ENCODE peak calls at places on chromosome 21, in seven cellular contexts. H is SK-N-SH, J is neural progenitor cell, F is body of pancreas, I is HepG2, W is psoas muscle, B is colonic mucosa. Z is an unnamed sample. For H3K4me1, the result is how much of the 10 kb centered on the place peaks cover.

GRCh38 chr21:34881894-34882371 is 167.2 kb downstream of the RUNX1 start:
- DNase-seq in H (no peak), J (no peak), F (no peak), I (no peak), W (no peak), B (peak), Z (no peak)

GRCh38 chr21:38660333-38661295 is 145.1 kb upstream of the ETS2 start:
- DNase-seq in H (peak), J (peak), F (no peak), I (no peak), W (peak), B (peak), Z (no peak)

GRCh38 chr21:18550361-18550760 is 146.8 kb upstream of the TMPRSS15 start:
- DNase-seq in H (no peak), J (no peak), F (no peak), I (no peak), W (no peak), B (no peak), Z (no peak)

GRCh38 chr21:37373539-37373938 is 7.0 kb downstream of the DYRK1A start:
- DNase-seq in H (no peak), J (no peak), F (no peak), I (no peak), W (no peak), B (no peak), Z (no peak)

GRCh38 chr21:43578677-43579313 is 80.5 kb downstream of the HSF2BP start:
- DNase-seq in H (no peak), J (no peak), F (peak), I (no peak), W (no peak), B (no peak), Z (no peak)

GRCh38 chr21:34092241-34092921 is 19.0 kb downstream of the MRPS6 start:
- DNase-seq in H (no peak), J (no peak), F (no peak), I (no peak), W (no peak), B (no peak), Z (no peak)

GRCh38 chr21:23162213-23162946 is 2164.2 kb downstream of the NCAM2 start:
- DNase-seq in H (no peak), J (no peak), F (no peak), I (no peak), W (no peak), B (no peak), Z (no peak)

GRCh38 chr21:32392299-32392879 is 423 bp downstream of the URB1 start:
- DNase-seq in H (no peak), J (peak), F (no peak), I (no peak), W (no peak), B (no peak), Z (no peak)

GRCh38 chr21:35273331-35273730 is 224.2 kb upstream of the RUNX1 start:
- DNase-seq in H (no peak), J (peak), F (no peak), I (no peak), W (no peak), B (peak), Z (peak)

GRCh38 chr21:38538353-38538752 is 40.1 kb upstream of the ERG start:
- DNase-seq in H (no peak), J (no peak), F (no peak), I (no peak), W (no peak), B (peak), Z (peak)

GRCh38 chr21:38527737-38528136 is 29.5 kb upstream of the ERG start:
- DNase-seq in H (no peak), J (no peak), F (no peak), I (no peak), W (no peak), B (peak), Z (peak)

GRCh38 chr21:27466175-27466574 is 499.3 kb upstream of the ADAMTS5 start:
- DNase-seq in H (no peak), J (no peak), F (no peak), I (no peak), W (no peak), B (no peak), Z (no peak)

GRCh38 chr21:35020902-35021301 is 28.2 kb downstream of the RUNX1 start:
- DNase-seq in H (no peak), J (no peak), F (no peak), I (no peak), W (no peak), B (no peak), Z (no peak)

GRCh38 chr21:46431448-46431847 is 27.2 kb upstream of the DIP2A start:
- DNase-seq in H (no peak), J (no peak), F (no peak), I (no peak), W (no peak), B (no peak), Z (no peak)

GRCh38 chr21:37855568-37856391 is 60.5 kb downstream of the KCNJ6 start:
- DNase-seq in H (no peak), J (peak), F (no peak), I (no peak), W (no peak), B (no peak), Z (no peak)

GRCh38 chr21:46081022-46081861 is 16.7 kb upstream of the COL6A2 start:
- DNase-seq in H (no peak), J (no peak), F (peak), I (no peak), W (no peak), B (no peak), Z (no peak)

GRCh38 chr21:37660709-37661108 is 255.5 kb downstream of the KCNJ6 start:
- DNase-seq in H (no peak), J (no peak), F (no peak), I (no peak), W (no peak), B (no peak), Z (no peak)

GRCh38 chr21:38139380-38140168 is 117.2 kb upstream of the KCNJ15 start:
- DNase-seq in H (no peak), J (no peak), F (no peak), I (peak), W (no peak), B (no peak), Z (no peak)

GRCh38 chr21:37375866-37376574 is 9.4 kb downstream of the DYRK1A start:
- DNase-seq in H (no peak), J (no peak), F (no peak), I (no peak), W (no peak), B (no peak), Z (no peak)

GRCh38 chr21:40151611-40152010 is 284.4 kb downstream of the PCP4 start:
- DNase-seq in H (no peak), J (no peak), F (no peak), I (no peak), W (no peak), B (no peak), Z (no peak)

GRCh38 chr21:28804089-28804670 is 188.5 kb downstream of the LTN1 start:
- DNase-seq in H (no peak), J (no peak), F (no peak), I (no peak), W (no peak), B (no peak), Z (no peak)
- H3K4me1 ChIP-seq in H (under half), J (under half), F (under half), I (under half), W (under half), B (under half), Z (under half)

GRCh38 chr21:44966135-44967081 is 26.6 kb downstream of the SLX9 start:
- DNase-seq in H (peak), J (no peak), F (no peak), I (no peak), W (peak), B (no peak), Z (no peak)
- H3K4me3 ChIP-seq in H (no peak), J (no peak), F (no peak), I (no peak), W (no peak), B (no peak), Z (no peak)

DNA sequence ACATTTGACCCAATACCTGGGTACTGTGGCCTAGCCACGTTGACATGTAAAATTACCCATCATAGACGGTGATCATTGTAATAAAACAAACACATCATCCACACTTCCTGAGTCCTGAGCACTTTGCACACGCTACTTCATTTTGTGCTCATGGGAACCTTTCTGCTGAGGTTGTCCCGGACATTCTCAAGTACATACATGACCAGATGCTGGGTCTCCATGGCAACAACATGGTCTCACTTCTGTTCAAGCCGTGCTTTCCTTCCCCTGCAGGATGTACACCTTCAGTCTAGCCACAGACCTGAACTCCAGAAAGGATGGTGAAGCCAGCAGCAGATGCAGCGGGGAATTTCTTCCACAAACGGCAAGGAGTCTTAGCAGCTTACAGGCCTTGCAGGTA is 22.7 kb downstream of the UBASH3A start:
- DNase-seq in H (no peak), J (no peak), F (peak), I (no peak), W (no peak), B (no peak), Z (no peak)
- H3K27ac ChIP-seq in H (no peak), J (no peak), F (no peak), I (no peak), W (no peak), B (no peak), Z (no peak)

DNA sequence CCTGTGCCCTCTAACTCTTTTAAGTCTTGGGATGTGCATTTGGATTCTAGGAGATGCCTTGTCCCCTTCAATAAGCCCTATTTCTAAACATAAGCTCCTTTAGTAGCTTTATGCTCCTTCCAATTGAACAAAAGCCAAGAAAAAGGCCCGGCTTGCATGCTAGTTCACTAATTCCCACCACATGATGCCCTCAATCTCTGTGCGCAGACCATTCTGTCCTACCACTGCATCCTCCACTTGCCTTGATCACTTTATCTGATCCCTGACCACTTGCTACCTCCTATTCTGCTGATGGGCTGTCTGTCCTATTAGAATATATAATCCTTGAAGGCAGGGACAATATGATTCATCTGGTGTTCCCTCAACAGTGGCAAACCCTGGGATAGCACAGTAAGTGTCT is 73.6 kb downstream of the APP start:
- DNase-seq in H (peak), J (peak), F (no peak), I (no peak), W (no peak), B (no peak), Z (peak)
- H3K4me1 ChIP-seq in H (under half), J (under half), F (under half), I (under half), W (under half), B (under half), Z (under half)

Z was measured in small intestine.